ENCODE peak calls at places on chromosomes 3 and 15, in seven cellular contexts. M is colonic mucosa, Q is IMR-90, U is fibroblast of lung, Z is neural progenitor cell, P is neuronal stem cell, G is H9. I is an unnamed sample.

GRCh38 chr15:66390670-66391069 is 4.0 kb downstream of the MAP2K1 start:
- DNase-seq in M (peak; percentile 20), U (no peak), Z (no peak), Q (no peak), P (no peak), G (no peak), I (no peak)

GRCh38 chr3:72290859-72291641 is 506.1 kb upstream of the PROK2 start:
- DNase-seq in M (no peak), Z (no peak), G (no peak), U (no peak), P (no peak), Q (no peak), I (no peak)

GRCh38 chr3:167172377-167172776 is 207.7 kb downstream of the ZBBX start:
- DNase-seq in Q (no peak), M (no peak), G (no peak), Z (no peak), U (no peak), P (no peak), I (no peak)

GRCh38 chr3:110576962-110577361 is 494.7 kb upstream of the NECTIN3 start:
- DNase-seq in M (no peak), P (peak; percentile 49), Z (peak; percentile 78), U (peak; percentile 92), G (peak; percentile 74), Q (peak; percentile 92), I (no peak)

GRCh38 chr3:175836622-175837021 is 977.5 kb downstream of the NAALADL2 start:
- DNase-seq in U (no peak), Q (no peak), P (no peak), M (no peak), Z (no peak), G (no peak), I (no peak)

GRCh38 chr3:178443634-178444033 is 92.6 kb upstream of the KCNMB2 start:
- DNase-seq in G (no peak), P (no peak), Z (no peak), Q (no peak), U (no peak), M (no peak), I (no peak)

GRCh38 chr3:167710552-167710951 is 24.1 kb downstream of the PDCD10 start:
- DNase-seq in G (no peak), P (no peak), Q (no peak), M (no peak), U (no peak), Z (no peak), I (no peak)

GRCh38 chr3:151345854-151346253 is 16.5 kb upstream of the P2RY13 start:
- DNase-seq in M (no peak), Z (no peak), Q (peak; percentile 82), U (peak; percentile 80), G (no peak), P (no peak), I (no peak)

GRCh38 chr3:56933803-56934202 is 126.7 kb upstream of the SPATA12 start:
- DNase-seq in Q (no peak), G (no peak), P (no peak), U (no peak), M (no peak), Z (no peak), I (no peak)

GRCh38 chr15:37695719-37696118 is 238.7 kb upstream of the TMCO5A start:
- DNase-seq in G (no peak), U (peak; percentile 66), Q (peak; percentile 35), M (no peak), Z (no peak), P (no peak), I (no peak)

DNA sequence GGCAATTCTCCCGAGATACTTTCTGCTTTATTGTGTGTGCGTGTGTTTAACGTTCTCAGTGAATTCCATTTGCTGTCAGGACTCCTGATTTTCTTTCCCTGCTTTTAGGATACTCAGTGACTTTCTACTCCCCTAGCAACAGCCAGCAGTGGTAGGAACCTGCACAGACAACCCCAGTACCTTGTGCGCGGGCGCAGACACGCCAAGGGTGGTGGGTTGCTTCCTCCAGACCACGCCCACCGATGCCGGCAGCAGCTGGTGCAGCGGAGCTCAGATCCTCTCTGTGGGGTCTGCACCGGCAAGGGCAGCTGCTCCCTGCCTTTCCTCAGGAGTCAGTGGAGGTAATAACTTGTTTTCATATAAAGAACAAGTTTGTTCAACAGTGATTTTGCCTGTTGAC is 225.1 kb upstream of the NDN start:
- DNase-seq in Z (peak; percentile 81), G (peak; percentile 77), P (peak; percentile 40), M (no peak), U (no peak), Q (no peak), I (no peak)
- H3K9ac ChIP-seq in Z (no peak overlapping the region), G (no peak overlapping the region), P (no peak overlapping the region), M (no peak overlapping the region), U (no peak overlapping the region), Q (no peak overlapping the region), I (no peak overlapping the region)

GRCh38 chr3:69197455-69197854 is 75.1 kb upstream of the LMOD3 start:
- DNase-seq in Q (no peak), P (no peak), Z (no peak), G (no peak), M (no peak), U (no peak), I (no peak)

GRCh38 chr3:69201658-69202057 is 79.3 kb upstream of the LMOD3 start:
- DNase-seq in G (no peak), U (no peak), Z (no peak), Q (no peak), M (peak; percentile 75), P (no peak), I (no peak)

GRCh38 chr3:69200384-69201068 is 78.1 kb upstream of the LMOD3 start:
- DNase-seq in Z (peak; percentile 31), U (peak; percentile 65), G (no peak), P (peak; percentile 12), Q (peak; percentile 19), M (peak; percentile 76), I (no peak)

GRCh38 chr3:69197922-69198540 is 75.6 kb upstream of the LMOD3 start:
- DNase-seq in M (no peak), Z (no peak), U (no peak), P (no peak), Q (no peak), G (no peak), I (no peak)

DNA sequence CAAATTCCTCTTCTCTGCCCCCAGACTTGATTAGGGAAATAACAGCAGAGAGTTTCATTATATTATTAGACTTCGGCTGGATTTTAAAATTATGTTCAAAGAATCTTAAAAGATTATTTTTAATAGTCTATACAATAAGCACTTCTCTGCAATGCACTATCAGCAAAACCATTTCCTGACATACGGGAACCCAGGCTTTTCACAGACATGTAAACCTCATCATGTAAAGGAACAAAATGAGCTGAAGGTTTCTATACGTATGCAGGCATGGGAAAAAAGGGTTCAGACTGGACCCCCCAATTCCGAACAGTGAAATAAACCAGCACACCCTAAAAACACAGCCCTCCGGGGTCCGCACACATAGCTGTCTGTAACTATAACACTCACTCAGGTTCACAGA is 77.5 kb upstream of the LMOD3 start:
- DNase-seq in P (no peak), G (no peak), M (no peak), Q (no peak), Z (no peak), U (no peak), I (no peak)
- H3K9ac ChIP-seq in P (no peak overlapping the region), G (no peak overlapping the region), M (peak overlapping the region; percentile 72), Q (no peak overlapping the region), Z (no peak overlapping the region), U (no peak overlapping the region), I (no peak overlapping the region)

GRCh38 chr15:39144051-39144450 is 436.8 kb upstream of the THBS1 start:
- DNase-seq in Q (no peak), P (no peak), G (no peak), U (peak; percentile 17), M (no peak), Z (no peak), I (no peak)
- H3K9ac ChIP-seq in Q (no peak overlapping the region), P (no peak overlapping the region), G (no peak overlapping the region), U (no peak overlapping the region), M (no peak overlapping the region), Z (no peak overlapping the region), I (no peak overlapping the region)

GRCh38 chr3:13892304-13892703 is 12.4 kb upstream of the WNT7A start:
- DNase-seq in U (no peak), Z (no peak), P (no peak), G (no peak), Q (no peak), M (no peak), I (no peak)

GRCh38 chr3:13895155-13896105 is 15.6 kb upstream of the WNT7A start:
- DNase-seq in U (peak; percentile 80), M (peak; percentile 96), Z (peak; percentile 97), P (peak; percentile 94), G (peak; percentile 97), Q (peak; percentile 71), I (no peak)

GRCh38 chr3:13894812-13895154 is 14.9 kb upstream of the WNT7A start:
- DNase-seq in Z (no peak), M (no peak), U (no peak), Q (no peak), P (no peak), G (no peak), I (no peak)

GRCh38 chr3:13894096-13894811 is 14.4 kb upstream of the WNT7A start:
- DNase-seq in M (no peak), P (no peak), G (peak; percentile 46), U (no peak), Z (peak; percentile 41), Q (no peak), I (no peak)

DNA sequence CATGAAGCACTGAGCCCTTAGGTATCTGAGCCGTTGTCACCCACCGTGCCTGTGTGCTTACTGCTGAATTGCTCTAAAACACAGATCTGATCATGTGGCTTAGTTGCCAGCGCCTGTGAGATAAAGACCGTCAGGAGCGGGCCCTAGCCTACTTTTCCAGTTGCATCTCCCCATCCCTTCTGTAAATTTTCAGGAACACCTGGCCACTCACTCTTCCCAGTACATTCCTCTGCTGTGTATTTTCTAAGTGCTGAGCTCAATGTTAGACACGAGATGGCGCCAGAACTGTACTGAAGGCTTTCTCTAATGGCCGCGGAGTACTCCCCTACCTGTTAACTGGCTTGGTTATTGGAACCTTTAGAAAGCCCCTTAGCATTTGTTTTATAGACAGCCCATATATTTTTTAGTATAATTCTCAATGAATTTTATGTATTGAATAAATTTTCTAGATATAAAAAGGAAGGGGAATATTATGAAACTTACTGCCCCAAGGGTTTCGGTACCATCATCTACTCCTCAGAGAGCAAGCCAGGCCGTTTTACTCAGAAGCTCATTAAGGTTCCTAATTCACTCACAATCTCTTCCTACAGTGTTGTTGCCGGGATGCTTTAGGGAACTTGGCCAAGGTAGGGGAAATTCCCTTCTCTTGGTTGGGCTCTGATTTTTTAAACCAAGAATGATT is 16.7 kb upstream of the WNT7A start:
- DNase-seq in G (peak; percentile 72), Q (peak; percentile 54), M (peak; percentile 70), Z (peak; percentile 88), P (peak; percentile 64), U (peak; percentile 51), I (peak; percentile 16)
- H3K9ac ChIP-seq in G (no peak overlapping the region), Q (no peak overlapping the region), M (peak overlapping the region; percentile 80), Z (no peak overlapping the region), P (no peak overlapping the region), U (no peak overlapping the region), I (no peak overlapping the region)